ENCODE peak calls at places on chromosomes 1 and 21, in six cellular contexts. D is LoVo, A is ELF-1, E is type B pancreatic cell, Q is NCI-H510A treated with DMSO at 0.1 percent for 48 hours, X is hypothalamus. W is an unnamed sample.

GRCh38 chr1:108557311-108557710 is 2.6 kb upstream of the EEIG2 start:
- DNase-seq in D (no peak), A (no peak), E (no peak), Q (no peak), X (no peak), W (no peak)

GRCh38 chr1:199046618-199047017 is 407.8 kb downstream of the PTPRC start:
- DNase-seq in D (no peak), A (no peak), E (no peak), Q (no peak), X (no peak), W (no peak)

GRCh38 chr1:50719126-50719525 is 240.9 kb downstream of the FAF1 start:
- DNase-seq in D (no peak), A (no peak), E (no peak), Q (no peak), X (no peak), W (no peak)

GRCh38 chr1:67792756-67793475 is 40.4 kb downstream of the GNG12 start:
- DNase-seq in D (no peak), A (no peak), E (no peak), Q (no peak), X (no peak), W (no peak)

GRCh38 chr1:89887270-89887669 is 66.4 kb downstream of the LRRC8D start:
- DNase-seq in D (no peak), A (no peak), E (no peak), Q (no peak), X (no peak), W (no peak)

GRCh38 chr1:167601442-167602380 is 28.3 kb upstream of the RCSD1 start:
- DNase-seq in D (no peak), A (no peak), E (no peak), Q (no peak), X (peak; percentile 22), W (no peak)

GRCh38 chr1:3895279-3895950 is 4.7 kb downstream of the C1orf174 start:
- DNase-seq in D (no peak), A (no peak), E (no peak), Q (no peak), X (no peak), W (no peak)

GRCh38 chr21:44024895-44025353 is 12.8 kb downstream of the TRAPPC10 start:
- DNase-seq in D (no peak), A (peak; percentile 79), E (no peak), Q (no peak), X (peak; percentile 40), W (no peak)

GRCh38 chr1:193326296-193326695 is 139.9 kb upstream of the B3GALT2 start:
- DNase-seq in D (no peak), A (no peak), E (no peak), Q (no peak), X (no peak), W (no peak)

GRCh38 chr1:10286244-10286643 is 75.9 kb downstream of the KIF1B start:
- DNase-seq in D (no peak), A (no peak), E (no peak), Q (no peak), X (no peak), W (no peak)

GRCh38 chr1:88979054-88979748 is 13.2 kb downstream of the KYAT3 start:
- DNase-seq in D (no peak), A (no peak), E (no peak), Q (no peak), X (no peak), W (peak; percentile 7)

GRCh38 chr1:179369751-179370341 is 4.1 kb downstream of the AXDND1 start:
- DNase-seq in D (peak; percentile 78), A (peak; percentile 28), E (no peak), Q (peak; percentile 87), X (no peak), W (peak; percentile 80)

GRCh38 chr21:45570826-45571601 is 28.8 kb upstream of the SLC19A1 start:
- DNase-seq in D (no peak), A (no peak), E (no peak), Q (no peak), X (no peak), W (peak; percentile 62)

GRCh38 chr1:247360991-247361721 is 29.5 kb upstream of the ZNF496 start:
- DNase-seq in D (no peak), A (no peak), E (no peak), Q (no peak), X (no peak), W (peak; percentile 74)

GRCh38 chr1:36176151-36176949 is 20.4 kb downstream of the MAP7D1 start:
- DNase-seq in D (no peak), A (peak; percentile 71), E (no peak), Q (no peak), X (no peak), W (peak; percentile 79)

GRCh38 chr1:224053456-224053855 is 60.5 kb upstream of the FBXO28 start:
- DNase-seq in D (no peak), A (no peak), E (no peak), Q (no peak), X (no peak), W (no peak)

GRCh38 chr1:113660053-113660452 is 99.2 kb downstream of the PHTF1 start:
- DNase-seq in D (no peak), A (no peak), E (no peak), Q (no peak), X (no peak), W (no peak)

GRCh38 chr1:115098979-115099692 is 9.8 kb upstream of the TSPAN2 start:
- DNase-seq in D (peak; percentile 67), A (no peak), E (no peak), Q (peak; percentile 71), X (no peak), W (peak; percentile 95)

GRCh38 chr1:101314244-101314643 is 77.4 kb downstream of the S1PR1 start:
- DNase-seq in D (peak; percentile 31), A (peak; percentile 11), E (no peak), Q (no peak), X (no peak), W (no peak)

GRCh38 chr21:26739189-26739588 is 106.0 kb downstream of the ADAMTS1 start:
- DNase-seq in D (no peak), A (no peak), E (no peak), Q (no peak), X (no peak), W (peak; percentile 31)

GRCh38 chr1:89610457-89610991 is 22.4 kb upstream of the LRRC8C start:
- DNase-seq in D (no peak), A (no peak), E (no peak), Q (no peak), X (no peak), W (no peak)

GRCh38 chr1:55245781-55246180 is 30.6 kb upstream of the USP24 start:
- DNase-seq in D (no peak), A (peak; percentile 15), E (no peak), Q (no peak), X (no peak), W (no peak)

GRCh38 chr21:18023099-18023498 is 203.9 kb upstream of the C21orf91 start:
- DNase-seq in D (no peak), A (peak; percentile 9), E (no peak), Q (no peak), X (no peak), W (no peak)

GRCh38 chr1:154328318-154329151 is 3.2 kb downstream of the ATP8B2 start:
- DNase-seq in D (peak; percentile 50), A (peak; percentile 62), E (no peak), Q (peak; percentile 81), X (peak; percentile 79), W (peak; percentile 92)